ENCODE peak calls at places on chromosomes 7 and 10, in eight cellular contexts. T is cardiac muscle cell, V is mammary epithelial cell, P is psoas muscle, B is HCT116, F is IMR-90, L is coronary artery, I is kidney. A is an unnamed sample.

GRCh38 chr7:7519528-7519927 is 16.1 kb downstream of the COL28A1 start:
- DNase-seq in T (no peak), V (no peak), P (no peak), B (no peak), F (no peak), L (no peak), I (no peak), A (no peak)

GRCh38 chr7:19108985-19109946 is 8.2 kb downstream of the TWIST1 start:
- DNase-seq in T (no peak), V (no peak), P (no peak), B (no peak), F (no peak), L (no peak), I (no peak), A (no peak)

GRCh38 chr7:87797798-87798403 is 78.3 kb downstream of the SLC25A40 start:
- DNase-seq in T (peak), V (peak), P (no peak), B (peak), F (peak), L (no peak), I (no peak), A (peak)

GRCh38 chr7:88254721-88255120 is 34.9 kb upstream of the SRI start:
- DNase-seq in T (no peak), V (peak), P (no peak), B (peak), F (no peak), L (no peak), I (no peak), A (no peak)

GRCh38 chr7:141660259-141660658 is 41.7 kb downstream of the DENND11 start:
- DNase-seq in T (no peak), V (no peak), P (no peak), B (no peak), F (peak), L (no peak), I (no peak), A (no peak)

GRCh38 chr10:71648595-71649320 is 70.8 kb downstream of the C10orf105 start:
- DNase-seq in T (no peak), V (no peak), P (no peak), B (no peak), F (no peak), L (no peak), I (no peak), A (no peak)

GRCh38 chr10:47207894-47208469 is 92.0 kb upstream of the GDF10 start:
- DNase-seq in T (no peak), V (no peak), P (no peak), B (no peak), F (no peak), L (no peak), I (no peak), A (no peak)

GRCh38 chr7:155466814-155467675 is 9.1 kb downstream of the EN2 start:
- DNase-seq in T (no peak), V (no peak), P (no peak), B (no peak), F (no peak), L (no peak), I (peak), A (no peak)

GRCh38 chr7:27745064-27745583 is 5.2 kb downstream of the TAX1BP1 start:
- DNase-seq in T (peak), V (peak), P (no peak), B (peak), F (peak), L (no peak), I (no peak), A (no peak)

DNA sequence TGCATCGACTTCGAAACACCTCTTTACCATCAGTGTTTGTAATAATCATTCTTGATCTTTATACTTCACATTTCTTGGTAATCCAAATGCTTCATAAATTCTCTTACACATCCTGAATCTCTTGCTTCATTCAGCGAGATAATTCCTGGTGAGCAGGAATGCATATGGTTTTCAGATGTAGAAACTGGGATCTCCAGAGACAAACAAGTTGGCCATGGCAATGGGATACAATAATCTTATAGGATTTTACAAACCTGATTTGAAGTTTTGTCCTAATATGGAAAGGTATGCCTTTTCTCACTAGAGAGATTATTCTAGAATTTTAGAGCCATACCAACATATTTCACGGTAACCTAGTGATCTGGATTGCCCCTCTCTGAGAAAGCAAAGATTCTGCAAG is 13.0 kb upstream of the TRDMT1 start:
- DNase-seq in T (peak), V (no peak), P (no peak), B (no peak), F (no peak), L (no peak), I (no peak), A (no peak)
- H3K4me3 ChIP-seq in T (no peak), V (no peak), P (no peak), B (peak), F (no peak), L (peak), I (no peak), A (no peak)

GRCh38 chr7:5692845-5693278 is 88.6 kb downstream of the RNF216 start:
- DNase-seq in T (peak), V (peak), P (no peak), B (no peak), F (peak), L (no peak), I (no peak), A (no peak)

GRCh38 chr7:5692112-5692844 is 89.2 kb downstream of the RNF216 start:
- DNase-seq in T (peak), V (peak), P (peak), B (no peak), F (peak), L (peak), I (peak), A (no peak)

GRCh38 chr7:5690931-5691461 is 90.5 kb downstream of the RNF216 start:
- DNase-seq in T (no peak), V (peak), P (peak), B (no peak), F (no peak), L (no peak), I (peak), A (no peak)

GRCh38 chr7:5689716-5690115 is 91.7 kb downstream of the RNF216 start:
- DNase-seq in T (peak), V (no peak), P (no peak), B (no peak), F (no peak), L (no peak), I (no peak), A (no peak)

DNA sequence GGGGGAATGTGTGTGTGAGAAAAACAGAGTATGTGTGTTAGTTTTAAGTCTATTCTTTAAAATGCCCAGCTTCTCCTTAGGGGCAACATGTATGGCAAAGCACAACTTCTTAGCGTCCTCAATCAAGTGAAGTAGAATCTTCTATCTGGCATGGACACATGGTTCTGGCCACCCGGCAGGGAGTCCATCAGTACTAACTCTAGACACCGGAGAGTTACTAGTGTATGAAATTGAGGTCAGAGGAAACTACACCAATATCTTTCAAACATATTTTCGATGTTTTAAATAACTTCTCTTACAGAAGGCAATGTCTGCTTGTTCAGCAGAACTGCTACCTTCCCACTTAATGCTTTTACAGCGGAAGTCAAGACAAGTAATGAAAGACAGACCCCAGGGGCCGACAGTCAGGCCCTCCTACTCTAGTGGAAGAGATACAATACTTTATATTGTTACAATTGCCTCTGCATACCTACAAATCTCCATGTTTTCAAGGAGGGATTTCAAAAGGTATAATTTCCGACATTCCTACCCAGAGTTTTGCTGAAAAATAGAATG is 89.8 kb downstream of the RNF216 start:
- DNase-seq in T (peak), V (no peak), P (no peak), B (no peak), F (no peak), L (no peak), I (no peak), A (no peak)
- H3K4me3 ChIP-seq in T (no peak), V (no peak), P (peak), B (no peak), F (no peak), L (peak), I (no peak), A (peak)

GRCh38 chr7:101239951-101240220 is 2.3 kb upstream of the CLDN15 start:
- DNase-seq in T (no peak), V (no peak), P (no peak), B (no peak), F (no peak), L (no peak), I (no peak), A (no peak)

GRCh38 chr7:101237206-101238067 is at the start of gene CLDN15:
- DNase-seq in T (peak), V (no peak), P (peak), B (no peak), F (peak), L (no peak), I (peak), A (no peak)

GRCh38 chr7:101240226-101241014 is 2.8 kb upstream of the CLDN15 start:
- DNase-seq in T (no peak), V (no peak), P (no peak), B (no peak), F (no peak), L (no peak), I (no peak), A (no peak)

GRCh38 chr7:101239191-101239950 is 1.8 kb upstream of the CLDN15 start:
- DNase-seq in T (no peak), V (no peak), P (no peak), B (no peak), F (no peak), L (no peak), I (peak), A (no peak)

GRCh38 chr7:101238226-101239182 is 902 bp upstream of the CLDN15 start:
- DNase-seq in T (no peak), V (no peak), P (no peak), B (no peak), F (no peak), L (no peak), I (peak), A (no peak)
- H3K4me3 ChIP-seq in T (no peak), V (no peak), P (no peak), B (no peak), F (no peak), L (peak), I (no peak), A (no peak)

DNA sequence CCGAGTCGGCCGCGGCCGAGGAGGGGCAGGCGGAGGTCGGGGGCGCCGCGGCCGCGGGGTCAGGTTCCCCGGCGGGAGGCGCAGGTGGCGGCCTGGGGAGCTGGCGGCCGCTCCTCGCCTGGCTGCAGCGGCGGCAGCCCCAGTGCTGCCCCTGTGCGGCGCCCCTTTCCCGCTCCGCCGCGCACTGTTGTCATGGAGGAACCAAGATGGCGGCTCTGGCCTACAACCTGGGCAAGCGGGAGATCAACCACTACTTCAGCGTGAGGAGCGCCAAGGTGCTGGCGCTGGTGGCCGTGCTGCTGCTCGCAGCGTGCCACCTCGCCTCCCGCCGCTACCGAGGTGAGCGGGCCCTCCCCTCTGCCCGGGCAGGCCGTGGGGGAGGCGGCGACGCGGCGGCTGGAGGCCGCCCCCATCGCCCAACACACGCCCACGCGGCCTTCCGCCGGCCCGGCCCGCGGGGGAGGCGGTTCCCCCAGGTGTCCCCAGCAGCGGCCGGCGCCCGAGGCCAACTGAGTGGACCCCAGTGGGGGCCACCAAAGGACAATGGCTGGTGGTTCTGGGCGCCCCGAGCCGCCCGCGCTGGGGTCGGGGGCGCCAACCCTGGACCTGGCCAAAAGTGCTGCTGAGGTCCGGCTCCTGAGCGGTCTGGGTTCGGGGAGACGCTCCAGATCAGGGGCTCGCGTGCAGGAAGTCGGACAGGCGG is 421 bp downstream of the CASD1 start:
- DNase-seq in T (peak), V (peak), P (peak), B (no peak), F (peak), L (peak), I (peak), A (no peak)
- H3K4me3 ChIP-seq in T (peak), V (peak), P (peak), B (peak), F (peak), L (peak), I (peak), A (peak)

DNA sequence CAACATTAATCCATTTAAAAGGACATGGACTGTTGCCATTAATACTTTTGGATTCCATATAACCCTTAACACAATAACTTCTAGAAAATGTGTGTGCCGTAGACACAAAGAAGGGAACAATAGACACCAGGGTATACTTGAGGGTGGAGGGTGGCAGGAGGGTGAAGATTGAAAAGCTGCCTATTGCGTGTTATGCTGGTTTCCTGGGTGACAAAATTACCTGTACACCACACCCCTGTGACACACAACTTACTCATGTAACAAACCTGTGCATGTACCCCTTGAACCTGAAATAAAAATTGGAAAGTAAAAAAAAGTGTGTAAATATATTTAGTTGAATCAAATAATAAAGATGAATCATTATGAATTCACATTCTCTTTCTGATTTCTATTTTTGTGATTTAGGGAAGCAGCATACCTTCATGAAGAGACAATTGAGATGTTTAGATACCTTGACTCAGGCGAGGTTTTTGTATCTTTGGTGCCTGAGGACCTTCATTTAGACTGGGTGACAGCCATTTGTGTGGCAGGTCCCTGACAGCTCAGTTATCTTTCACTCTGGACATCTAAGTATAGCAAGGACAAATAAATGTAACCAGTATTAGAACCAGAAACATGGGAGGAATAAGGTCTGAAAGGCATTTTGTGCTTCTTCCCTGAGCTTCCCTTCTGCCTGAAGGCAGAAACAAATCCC is 28.7 kb downstream of the GIMAP8 start:
- DNase-seq in T (no peak), V (peak), P (no peak), B (no peak), F (no peak), L (no peak), I (no peak), A (no peak)
- H3K4me3 ChIP-seq in T (no peak), V (no peak), P (no peak), B (no peak), F (no peak), L (no peak), I (no peak), A (no peak)

DNA sequence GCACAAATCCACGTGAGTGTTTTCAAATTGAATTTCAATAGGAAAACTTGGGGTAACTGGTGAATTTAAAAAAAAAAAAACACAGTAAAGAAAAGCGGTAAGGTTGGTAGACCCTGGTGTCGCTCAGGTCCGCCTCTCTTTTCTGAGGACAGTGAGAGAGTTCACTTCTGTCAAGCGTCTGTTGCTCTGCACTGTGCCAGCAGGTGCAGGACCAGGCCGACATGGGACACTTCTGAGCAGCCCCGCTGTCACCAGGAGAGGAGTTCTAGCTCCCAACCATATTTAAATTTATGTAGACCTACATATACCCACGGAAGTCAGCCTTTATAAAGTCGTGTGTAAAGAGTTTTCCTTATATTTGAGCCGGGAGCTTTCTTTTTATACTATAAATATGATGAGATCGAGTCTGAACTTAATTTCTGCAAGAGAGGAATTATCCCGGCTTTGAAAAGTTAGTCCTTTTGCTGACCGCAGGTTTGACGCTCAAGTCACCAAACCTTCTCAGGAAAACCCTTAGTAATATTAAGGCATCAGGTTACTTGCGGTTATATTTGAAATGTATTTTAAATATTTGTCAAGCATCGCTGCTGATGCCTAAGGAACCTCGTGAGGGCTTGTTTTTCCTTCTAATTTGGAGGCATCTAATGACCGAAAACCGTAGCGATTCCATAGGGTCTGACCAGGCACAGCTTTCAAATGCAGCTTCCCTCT is 550 bp downstream of the IKZF1 start:
- DNase-seq in T (no peak), V (no peak), P (no peak), B (no peak), F (no peak), L (no peak), I (no peak), A (peak)
- H3K4me3 ChIP-seq in T (peak), V (no peak), P (peak), B (no peak), F (no peak), L (peak), I (no peak), A (peak)

GRCh38 chr7:668139-668871 is 58.2 kb upstream of the DNAAF5 start:
- DNase-seq in T (peak), V (peak), P (no peak), B (no peak), F (peak), L (peak), I (peak), A (no peak)
- H3K4me3 ChIP-seq in T (no peak), V (no peak), P (no peak), B (no peak), F (no peak), L (peak), I (no peak), A (no peak)

DNA sequence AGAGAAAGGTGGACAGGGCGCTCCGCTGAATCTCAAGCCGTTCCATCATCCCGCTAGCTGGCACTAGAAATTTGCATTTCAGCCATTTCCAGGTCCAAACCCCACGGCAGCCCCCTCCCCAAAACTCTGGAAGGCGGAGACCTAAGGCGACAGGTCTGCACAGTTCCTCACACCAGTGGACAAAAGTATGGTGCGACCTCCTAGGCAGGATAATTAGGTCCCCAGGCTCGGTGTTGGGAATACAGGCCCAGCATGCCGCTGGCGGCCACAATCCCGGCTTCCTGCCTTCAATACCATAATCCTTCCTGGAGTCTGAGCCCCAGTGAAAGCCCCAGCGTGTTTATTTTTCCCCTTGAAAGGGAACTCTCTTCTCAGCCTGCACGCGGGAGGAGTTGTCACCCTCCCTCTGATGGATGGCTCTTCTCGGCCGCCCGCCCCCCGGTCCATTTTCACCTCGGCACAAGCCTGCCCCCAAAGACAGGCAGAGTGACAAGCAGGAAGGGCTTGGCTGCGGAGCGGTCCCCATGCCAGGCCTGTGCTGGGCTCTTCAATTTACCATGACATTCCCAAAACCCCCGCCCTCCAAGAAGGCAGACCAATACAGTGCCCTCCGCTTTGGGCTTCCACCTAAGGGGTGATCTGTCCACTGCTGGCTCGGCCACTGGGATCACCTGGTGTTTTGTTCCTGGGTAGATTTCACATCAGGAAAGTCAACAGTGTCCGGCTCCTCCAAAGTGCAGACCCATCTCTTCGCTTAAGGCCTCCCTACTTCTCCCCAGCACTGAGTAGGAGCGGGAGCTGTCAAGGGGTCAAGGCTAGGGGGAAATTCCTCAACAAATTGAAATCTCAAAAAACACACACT is 2.2 kb downstream of the FGFR2 start:
- DNase-seq in T (no peak), V (peak), P (no peak), B (no peak), F (no peak), L (no peak), I (no peak), A (no peak)
- H3K4me3 ChIP-seq in T (peak), V (peak), P (no peak), B (no peak), F (no peak), L (peak), I (peak), A (no peak)

GRCh38 chr7:114415054-114415997 is 711 bp downstream of the FOXP2 start:
- DNase-seq in T (no peak), V (no peak), P (no peak), B (no peak), F (no peak), L (no peak), I (no peak), A (no peak)
- H3K4me3 ChIP-seq in T (no peak), V (no peak), P (peak), B (no peak), F (peak), L (peak), I (peak), A (no peak)

DNA sequence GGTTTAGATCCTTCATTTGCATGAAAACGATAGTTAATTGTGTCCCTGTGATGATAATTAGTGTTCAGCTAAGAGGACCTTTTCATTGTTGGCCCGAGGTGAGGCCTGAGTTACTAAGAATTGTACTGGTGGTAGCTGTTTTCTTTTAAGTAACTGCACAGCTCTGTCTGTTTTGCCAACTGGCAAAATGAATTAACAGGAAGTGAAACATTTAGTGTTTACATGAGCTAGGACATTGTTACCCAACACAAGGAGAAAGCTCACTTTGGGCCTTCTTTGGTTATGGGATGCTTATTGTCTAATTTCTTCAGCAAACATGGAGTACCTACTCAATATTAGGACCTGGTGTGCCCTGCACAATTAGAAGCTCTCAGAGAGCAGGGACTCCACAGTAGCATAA is 764.6 kb downstream of the LRMDA start:
- DNase-seq in T (peak), V (no peak), P (no peak), B (no peak), F (peak), L (no peak), I (no peak), A (no peak)
- H3K4me3 ChIP-seq in T (no peak), V (no peak), P (no peak), B (no peak), F (no peak), L (no peak), I (no peak), A (no peak)